ENCODE peak calls at places on chromosomes 12 and 14, in seven cellular contexts. S is activated CD4-positive, alpha-beta T cell treated with anti-CD3 and anti-CD28 coated beads, Interleukin-2, amount 10 ng/mL, durations not matched to agents 7 days and 5 days; V is GM04504; N is activated effector memory CD4-positive, alpha-beta T cell treated with Interleukin-2 at 50 U/mL for 16 hours; D is effector memory CD4-positive, alpha-beta T cell; W is ACHN; X is lung. U is an unnamed sample.

GRCh38 chr14:75794615-75795038 is 133.6 kb downstream of the TTLL5 start:
- DNase-seq in S (no peak), V (peak), N (no peak), D (no peak), W (peak), X (no peak), U (no peak)

GRCh38 chr12:29316772-29317171 is 64.2 kb downstream of the ERGIC2 start:
- DNase-seq in S (no peak), V (peak), N (no peak), D (no peak), W (no peak), X (no peak), U (no peak)

GRCh38 chr14:97277711-97278110 is 480.5 kb downstream of the VRK1 start:
- DNase-seq in S (no peak), V (no peak), N (no peak), D (no peak), W (no peak), X (no peak), U (no peak)

GRCh38 chr12:57237952-57238853 is 8.7 kb downstream of the SHMT2 start:
- DNase-seq in S (no peak), V (no peak), N (no peak), D (no peak), W (no peak), X (no peak), U (peak)

GRCh38 chr14:76687611-76688372 is 73.5 kb upstream of the VASH1 start:
- DNase-seq in S (no peak), V (no peak), N (no peak), D (no peak), W (no peak), X (no peak), U (no peak)

GRCh38 chr14:95290769-95291440 is 28.8 kb downstream of the CLMN start:
- DNase-seq in S (no peak), V (no peak), N (no peak), D (no peak), W (no peak), X (peak), U (no peak)

GRCh38 chr14:79878785-79879184 is 332.5 kb downstream of the DIO2 start:
- DNase-seq in S (no peak), V (no peak), N (no peak), D (no peak), W (no peak), X (no peak), U (no peak)

GRCh38 chr12:89864419-89864818 is 155.8 kb upstream of the ATP2B1 start:
- DNase-seq in S (no peak), V (no peak), N (no peak), D (no peak), W (no peak), X (no peak), U (no peak)

GRCh38 chr12:52600941-52601481 is at the start of gene KRT72:
- DNase-seq in S (no peak), V (no peak), N (no peak), D (no peak), W (no peak), X (no peak), U (no peak)

GRCh38 chr12:111413442-111414086 is 7.8 kb downstream of the SH2B3 start:
- DNase-seq in S (no peak), V (no peak), N (no peak), D (no peak), W (peak), X (no peak), U (no peak)

GRCh38 chr12:52969828-52970569 is 21.1 kb downstream of the KRT18 start:
- DNase-seq in S (no peak), V (no peak), N (no peak), D (no peak), W (no peak), X (no peak), U (no peak)

GRCh38 chr12:34398706-34399630 is 376.7 kb downstream of the ALG10 start:
- DNase-seq in S (no peak), V (no peak), N (no peak), D (no peak), W (no peak), X (peak), U (no peak)

GRCh38 chr14:77616133-77616453 is 344 bp downstream of the SPTLC2 start:
- DNase-seq in S (no peak), V (no peak), N (no peak), D (no peak), W (no peak), X (no peak), U (no peak)

GRCh38 chr14:57692671-57693070 is 173.2 kb downstream of the SLC35F4 start:
- DNase-seq in S (no peak), V (peak), N (no peak), D (no peak), W (peak), X (no peak), U (peak)

GRCh38 chr12:53184828-53185227 is 4.1 kb upstream of the CSAD start:
- DNase-seq in S (no peak), V (no peak), N (no peak), D (no peak), W (no peak), X (no peak), U (no peak)

GRCh38 chr12:47730341-47730744 is 5.1 kb upstream of the ENDOU start:
- DNase-seq in S (no peak), V (no peak), N (no peak), D (no peak), W (no peak), X (no peak), U (no peak)

GRCh38 chr14:22418631-22419030 is 170.4 kb downstream of the DAD1 start:
- DNase-seq in S (no peak), V (no peak), N (no peak), D (no peak), W (no peak), X (no peak), U (no peak)

GRCh38 chr12:89363084-89363483 is 10.8 kb upstream of the DUSP6 start:
- DNase-seq in S (no peak), V (no peak), N (no peak), D (no peak), W (no peak), X (no peak), U (no peak)

GRCh38 chr12:3456809-3457208 is 34.2 kb upstream of the PRMT8 start:
- DNase-seq in S (no peak), V (no peak), N (no peak), D (no peak), W (no peak), X (no peak), U (no peak)

GRCh38 chr12:42587564-42588307 is 1.8 kb downstream of the PRICKLE1 start:
- DNase-seq in S (no peak), V (no peak), N (no peak), D (no peak), W (no peak), X (no peak), U (no peak)

GRCh38 chr12:71432936-71433335 is 6.7 kb upstream of the LGR5 start:
- DNase-seq in S (no peak), V (no peak), N (no peak), D (no peak), W (no peak), X (no peak), U (no peak)

GRCh38 chr14:82009076-82009475 is 475.4 kb upstream of the SEL1L start:
- DNase-seq in S (no peak), V (no peak), N (no peak), D (no peak), W (peak), X (no peak), U (no peak)

GRCh38 chr12:66113471-66113870 is 17.1 kb downstream of the LLPH start:
- DNase-seq in S (no peak), V (no peak), N (no peak), D (no peak), W (no peak), X (no peak), U (no peak)

GRCh38 chr12:64560395-64561301 is 49.6 kb upstream of the RASSF3 start:
- DNase-seq in S (no peak), V (peak), N (no peak), D (no peak), W (peak), X (no peak), U (no peak)

GRCh38 chr14:52514046-52514811 is 38.1 kb downstream of the TXNDC16 start:
- DNase-seq in S (no peak), V (no peak), N (no peak), D (no peak), W (no peak), X (no peak), U (no peak)

GRCh38 chr12:77914089-77914488 is 83.4 kb downstream of the NAV3 start:
- DNase-seq in S (no peak), V (no peak), N (no peak), D (no peak), W (no peak), X (no peak), U (no peak)

GRCh38 chr12:102948941-102949352 is 8.5 kb upstream of the ASCL1 start:
- DNase-seq in S (peak), V (no peak), N (peak), D (peak), W (peak), X (no peak), U (peak)

GRCh38 chr14:103207038-103207403 is 83.8 kb downstream of the TNFAIP2 start:
- DNase-seq in S (no peak), V (peak), N (no peak), D (no peak), W (peak), X (peak), U (no peak)